ENCODE peak calls at places on chromosome 20, in four cellular contexts. W, Q, Z and R are unnamed samples.

GRCh38 chr20:38727602-38728236 is 3.4 kb downstream of the SLC32A1 start:
- DNase-seq in W (no peak), Q (no peak), Z (no peak), R (no peak)

GRCh38 chr20:41715525-41715924 is 97.3 kb upstream of the CHD6 start:
- DNase-seq in W (no peak), Q (no peak), Z (no peak), R (no peak)

GRCh38 chr20:38129248-38129865 is 35.7 kb downstream of the TGM2 start:
- DNase-seq in W (peak), Q (no peak), Z (no peak), R (no peak)

GRCh38 chr20:32252189-32252588 is 25.3 kb upstream of the KIF3B start:
- DNase-seq in W (peak), Q (no peak), Z (no peak), R (no peak)

GRCh38 chr20:58330229-58330628 is 20.7 kb downstream of the RAB22A start:
- DNase-seq in W (no peak), Q (no peak), Z (no peak), R (no peak)

GRCh38 chr20:58712116-58712822 is 19.7 kb downstream of the NPEPL1 start:
- DNase-seq in W (peak), Q (peak), Z (no peak), R (no peak)

GRCh38 chr20:55415567-55416142 is 589.7 kb downstream of the CBLN4 start:
- DNase-seq in W (no peak), Q (no peak), Z (no peak), R (no peak)

GRCh38 chr20:24100370-24101011 is 111.9 kb upstream of the GGTLC1 start:
- DNase-seq in W (no peak), Q (peak), Z (peak), R (peak)

GRCh38 chr20:15236812-15237211 is 899.4 kb upstream of the FLRT3 start:
- DNase-seq in W (no peak), Q (peak), Z (no peak), R (peak)

GRCh38 chr20:8126979-8127378 is 5.1 kb upstream of the PLCB1 start:
- DNase-seq in W (no peak), Q (no peak), Z (no peak), R (no peak)

GRCh38 chr20:6533321-6533720 is 234.2 kb upstream of the BMP2 start:
- DNase-seq in W (no peak), Q (no peak), Z (no peak), R (no peak)

GRCh38 chr20:57190536-57191265 is 75.7 kb downstream of the BMP7 start:
- DNase-seq in W (peak), Q (no peak), Z (no peak), R (no peak)

GRCh38 chr20:15364781-15365180 is 1027.4 kb upstream of the FLRT3 start:
- DNase-seq in W (no peak), Q (no peak), Z (no peak), R (no peak)

GRCh38 chr20:49656304-49656703 is 57.4 kb downstream of the B4GALT5 start:
- DNase-seq in W (no peak), Q (no peak), Z (no peak), R (no peak)

GRCh38 chr20:49659096-49659495 is 54.6 kb downstream of the B4GALT5 start:
- DNase-seq in W (no peak), Q (no peak), Z (no peak), R (no peak)

GRCh38 chr20:49658508-49658907 is 55.2 kb downstream of the B4GALT5 start:
- DNase-seq in W (no peak), Q (no peak), Z (no peak), R (no peak)

GRCh38 chr20:49653925-49654324 is 59.8 kb downstream of the B4GALT5 start:
- DNase-seq in W (no peak), Q (no peak), Z (no peak), R (no peak)

DNA sequence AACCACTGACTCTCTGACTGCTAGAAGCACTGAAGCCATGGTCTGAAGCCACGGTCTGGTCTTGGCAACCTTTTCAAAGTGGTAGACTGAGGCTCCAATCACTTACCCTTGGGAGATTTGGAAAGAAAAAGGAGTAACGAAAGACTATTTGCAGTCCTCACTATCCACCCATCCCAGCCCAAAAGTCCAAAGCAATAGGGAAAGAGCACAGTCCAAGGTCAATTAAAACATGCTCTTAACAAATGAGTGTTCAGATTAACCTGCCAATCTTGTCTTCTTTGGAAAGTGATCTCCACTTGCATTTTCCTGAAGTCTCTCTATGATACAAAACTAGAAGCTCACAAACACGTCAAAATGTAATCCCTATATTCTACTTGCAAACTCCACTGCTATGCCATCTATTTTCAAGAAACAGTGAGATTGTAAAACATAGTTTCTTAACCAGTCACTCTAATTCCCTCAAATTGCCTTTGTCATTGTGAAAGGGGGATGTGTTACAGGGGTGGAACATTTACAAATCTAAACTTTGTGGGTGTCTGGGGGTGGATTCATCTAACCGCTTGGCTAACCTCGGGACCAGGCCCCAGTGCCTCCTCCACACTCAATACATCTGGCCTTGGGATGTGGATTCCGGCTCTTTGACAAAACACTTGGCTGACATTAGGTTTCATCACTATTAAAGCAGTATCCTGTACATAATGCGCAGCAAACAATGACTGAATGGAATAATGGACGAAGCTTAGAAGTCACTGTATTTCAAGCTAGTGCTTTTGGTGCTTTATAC is 56.4 kb downstream of the B4GALT5 start:
- DNase-seq in W (no peak), Q (no peak), Z (no peak), R (no peak)
- H3K27ac ChIP-seq in W (peak), Q (no peak), Z (no peak), R (peak)

DNA sequence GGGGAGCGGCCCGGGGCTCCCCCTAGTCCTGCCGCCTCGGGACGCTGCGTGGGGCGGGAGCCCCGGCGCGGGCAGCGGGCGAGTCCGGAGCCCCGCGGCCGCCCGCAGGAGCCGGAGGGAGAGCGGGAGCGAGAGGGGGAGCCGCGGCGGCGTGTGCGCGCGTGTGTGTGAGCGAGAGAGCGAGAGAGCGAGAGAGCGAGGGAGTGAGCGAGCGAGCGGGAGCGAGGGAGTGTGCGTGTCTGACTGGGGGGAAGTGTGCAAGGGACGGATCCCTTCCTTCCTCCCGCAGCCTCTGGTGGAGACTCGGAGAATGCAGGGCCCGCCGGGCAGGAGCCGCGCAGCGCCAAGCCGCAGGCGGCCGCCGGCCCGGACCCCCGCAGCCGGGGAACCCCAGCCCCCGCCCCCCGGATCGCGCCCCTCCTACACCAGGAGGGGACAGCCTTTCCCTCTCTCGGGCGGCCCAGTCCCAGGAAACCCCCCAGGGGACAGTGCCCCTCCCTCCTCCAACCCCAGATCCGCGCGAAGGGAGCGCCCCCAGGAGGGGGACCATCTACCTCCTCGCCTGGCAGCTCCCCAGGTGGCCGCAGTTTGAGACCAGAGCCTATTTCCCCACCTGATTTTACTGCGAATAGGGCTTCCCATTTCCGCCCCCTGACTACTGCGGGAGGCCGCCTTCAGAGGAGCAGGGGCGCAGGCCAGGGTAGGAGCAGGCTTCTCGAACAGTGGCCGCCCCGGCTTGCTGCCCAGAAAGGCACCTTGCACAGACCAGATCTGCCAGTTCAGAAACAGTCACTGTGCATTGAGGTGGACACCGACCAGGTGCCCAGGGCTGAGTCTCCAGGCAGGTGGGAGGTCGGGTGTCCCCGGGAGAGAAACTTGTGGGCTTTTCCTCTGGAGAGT is at the start of gene CDH22:
- DNase-seq in W (no peak), Q (peak), Z (no peak), R (peak)
- H3K4me3 ChIP-seq in W (no peak), Q (peak), Z (peak), R (peak)

DNA sequence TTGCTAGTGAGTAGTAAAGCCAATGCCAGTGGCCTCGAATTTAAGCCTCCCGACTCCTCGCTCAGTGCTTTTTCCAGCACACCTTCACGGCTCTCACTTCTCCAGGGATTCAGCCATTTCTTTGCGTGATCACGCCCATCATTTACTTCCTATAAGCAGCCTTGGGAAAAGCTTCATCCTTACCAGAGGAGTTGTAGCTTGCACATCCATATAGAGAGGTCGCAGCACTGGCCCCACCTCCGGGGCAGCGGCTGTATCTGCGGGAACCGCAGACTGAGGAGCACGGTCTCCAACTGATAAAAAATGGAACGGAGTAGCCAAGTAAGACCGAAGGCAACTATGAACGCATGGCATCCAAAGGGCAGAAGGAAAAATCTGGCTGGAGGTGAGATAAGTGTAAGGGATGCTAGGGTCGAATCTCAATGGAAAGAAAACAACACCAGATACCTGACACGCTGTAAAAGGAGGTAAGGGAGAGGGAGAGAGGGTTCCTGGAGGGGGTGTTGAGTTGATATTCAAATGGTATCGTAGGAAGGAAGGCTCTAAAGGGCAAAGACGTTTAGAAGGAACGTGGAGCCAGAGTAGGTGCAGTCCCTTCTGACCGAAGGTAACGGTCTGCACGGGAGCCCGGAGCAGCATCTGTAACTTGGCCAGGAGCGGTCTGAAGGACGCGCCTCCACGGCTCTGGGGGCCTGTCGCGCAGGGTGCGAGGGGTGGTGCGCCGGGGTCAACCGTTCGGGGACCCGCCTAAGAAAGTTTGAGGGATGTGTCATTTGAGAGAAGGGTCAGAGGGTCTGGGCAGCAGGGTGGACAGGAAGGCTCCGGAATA is 640 bp downstream of the NFS1 start:
- DNase-seq in W (peak), Q (peak), Z (no peak), R (no peak)
- H3K27ac ChIP-seq in W (peak), Q (peak), Z (peak), R (peak)

GRCh38 chr20:2373098-2373497 is 7.6 kb upstream of the TGM6 start:
- DNase-seq in W (no peak), Q (no peak), Z (no peak), R (no peak)
- H3K4me3 ChIP-seq in W (no peak), Q (no peak), Z (no peak), R (no peak)

DNA sequence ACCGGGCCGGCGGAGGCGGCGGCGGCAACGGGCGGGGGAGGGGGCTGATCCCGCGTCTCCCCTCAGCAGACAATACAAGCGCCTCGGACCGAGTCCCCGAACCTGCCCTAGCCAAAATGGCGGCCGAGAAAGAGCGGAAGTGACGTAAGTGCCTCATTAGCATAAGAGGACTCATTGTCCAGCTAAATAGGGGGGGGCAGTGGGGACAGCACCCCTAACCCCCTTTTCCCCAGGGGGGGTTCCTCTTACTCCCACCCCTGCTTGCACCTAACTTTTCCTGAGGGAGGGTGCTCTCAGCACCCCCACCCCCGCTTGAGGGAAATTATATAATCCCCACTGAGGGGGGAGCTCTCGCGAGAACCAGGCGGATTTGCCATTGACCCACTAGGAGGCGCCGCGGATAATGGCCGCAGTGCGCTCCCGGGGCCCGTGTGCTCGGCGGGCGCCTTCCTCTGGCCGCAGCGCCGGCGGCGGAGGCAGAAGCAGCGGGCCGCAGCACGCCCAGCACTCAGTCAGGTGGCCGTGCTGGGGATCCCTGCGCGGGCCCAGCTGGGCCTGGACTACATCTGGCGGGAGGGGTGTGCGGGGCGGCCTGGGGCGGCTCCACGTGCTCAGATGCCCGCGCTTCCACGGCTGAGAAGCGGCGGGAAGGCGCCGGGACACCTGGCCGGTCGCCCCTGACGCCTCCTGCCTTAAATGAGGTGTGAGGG is at the start of gene ADNP:
- DNase-seq in W (peak), Q (peak), Z (peak), R (peak)
- H3K27ac ChIP-seq in W (peak), Q (peak), Z (peak), R (peak)

GRCh38 chr20:3710703-3711417 is 1.5 kb downstream of the SIGLEC1 start:
- DNase-seq in W (peak), Q (peak), Z (peak), R (peak)
- H3K4me3 ChIP-seq in W (no peak), Q (no peak), Z (no peak), R (no peak)